ENCODE peak calls at places on chromosomes 5 and 9, in seven cellular contexts. J, R, M, I, Q, U and B are unnamed samples.

GRCh38 chr5:154646841-154647759 is 108.1 kb upstream of the LARP1 start:
- DNase-seq in J (no peak), R (no peak), M (peak; percentile 81), I (peak; percentile 79), Q (peak; percentile 77), U (peak; percentile 89), B (peak; percentile 38)

GRCh38 chr5:112694853-112695709 is 42.6 kb upstream of the APC start:
- DNase-seq in J (no peak), R (no peak), M (no peak), I (no peak), Q (no peak), U (no peak), B (no peak)

GRCh38 chr9:89605181-89606048 is 603 bp downstream of the GADD45G start:
- DNase-seq in J (peak; percentile 9), R (no peak), M (peak; percentile 57), I (peak; percentile 88), Q (peak; percentile 82), U (peak; percentile 84), B (peak; percentile 69)

GRCh38 chr5:65426656-65427055 is 55.1 kb downstream of the ADAMTS6 start:
- DNase-seq in J (no peak), R (no peak), M (no peak), I (no peak), Q (no peak), U (no peak), B (no peak)

GRCh38 chr5:107878676-107879075 is 207.9 kb upstream of the EFNA5 start:
- DNase-seq in J (no peak), R (no peak), M (no peak), I (no peak), Q (no peak), U (no peak), B (no peak)

GRCh38 chr9:91111876-91112275 is 249.8 kb downstream of the AUH start:
- DNase-seq in J (no peak), R (no peak), M (no peak), I (no peak), Q (no peak), U (no peak), B (no peak)

GRCh38 chr9:84137968-84138367 is 157.4 kb downstream of the RMI1 start:
- DNase-seq in J (peak; percentile 13), R (no peak), M (no peak), I (no peak), Q (no peak), U (no peak), B (no peak)

GRCh38 chr9:2134391-2134790 is 119.2 kb downstream of the SMARCA2 start:
- DNase-seq in J (no peak), R (no peak), M (no peak), I (no peak), Q (no peak), U (no peak), B (no peak)

GRCh38 chr5:147017621-147018020 is 139.1 kb upstream of the PPP2R2B start:
- DNase-seq in J (no peak), R (no peak), M (no peak), I (no peak), Q (no peak), U (no peak), B (no peak)

GRCh38 chr9:108040783-108041182 is 551.2 kb upstream of the KLF4 start:
- DNase-seq in J (peak; percentile 26), R (no peak), M (peak; percentile 38), I (no peak), Q (no peak), U (no peak), B (no peak)

GRCh38 chr5:90861843-90862586 is 303.4 kb downstream of the ADGRV1 start:
- DNase-seq in J (peak; percentile 15), R (no peak), M (no peak), I (no peak), Q (no peak), U (no peak), B (no peak)

GRCh38 chr5:43309657-43310056 is 3.6 kb downstream of the HMGCS1 start:
- DNase-seq in J (no peak), R (no peak), M (peak; percentile 28), I (no peak), Q (no peak), U (no peak), B (no peak)

GRCh38 chr5:103259705-103260355 is 1.3 kb downstream of the MACIR start:
- DNase-seq in J (no peak), R (no peak), M (no peak), I (no peak), Q (no peak), U (peak; percentile 80), B (no peak)

GRCh38 chr5:55564716-55565115 is 30.0 kb upstream of the PLPP1 start:
- DNase-seq in J (peak; percentile 17), R (no peak), M (no peak), I (no peak), Q (no peak), U (no peak), B (no peak)
- H3K27ac ChIP-seq in J (no peak overlapping the region), R (peak overlapping the region; percentile 1), M (no peak overlapping the region), I (no peak overlapping the region), Q (no peak overlapping the region), U (no peak overlapping the region), B (no peak overlapping the region)

GRCh38 chr9:35696520-35697215 is 6.9 kb upstream of the TPM2 start:
- DNase-seq in J (peak; percentile 66), R (no peak), M (peak; percentile 83), I (peak; percentile 81), Q (peak; percentile 61), U (peak; percentile 92), B (peak; percentile 48)
- H3K4me3 ChIP-seq in J (no peak overlapping the region), R (no peak overlapping the region), M (no peak overlapping the region), I (no peak overlapping the region), Q (no peak overlapping the region), U (no peak overlapping the region), B (no peak overlapping the region)

GRCh38 chr9:133368249-133368881 is 7.5 kb downstream of the SURF4 start:
- DNase-seq in J (no peak), R (no peak), M (no peak), I (no peak), Q (no peak), U (no peak), B (no peak)
- H3K4me1 ChIP-seq in J (peaks cover 10% of the 10 kb centered on the region), R (peaks cover 37% of the 10 kb centered on the region), M (peaks cover 63% of the 10 kb centered on the region), I (peaks cover 27% of the 10 kb centered on the region), Q (peaks cover 66% of the 10 kb centered on the region), U (peaks cover 18% of the 10 kb centered on the region), B (peaks cover 62% of the 10 kb centered on the region)

GRCh38 chr5:57780306-57780958 is 297.8 kb upstream of the ACTBL2 start:
- DNase-seq in J (peak; percentile 33), R (no peak), M (no peak), I (peak; percentile 51), Q (peak; percentile 39), U (peak; percentile 57), B (peak; percentile 25)

GRCh38 chr5:57785946-57786345 is 303.3 kb upstream of the ACTBL2 start:
- DNase-seq in J (no peak), R (no peak), M (no peak), I (no peak), Q (no peak), U (no peak), B (no peak)

GRCh38 chr5:57780959-57781325 is 298.3 kb upstream of the ACTBL2 start:
- DNase-seq in J (no peak), R (no peak), M (no peak), I (no peak), Q (no peak), U (no peak), B (no peak)

GRCh38 chr5:57783693-57784092 is 301.1 kb upstream of the ACTBL2 start:
- DNase-seq in J (no peak), R (no peak), M (no peak), I (no peak), Q (no peak), U (no peak), B (no peak)

DNA sequence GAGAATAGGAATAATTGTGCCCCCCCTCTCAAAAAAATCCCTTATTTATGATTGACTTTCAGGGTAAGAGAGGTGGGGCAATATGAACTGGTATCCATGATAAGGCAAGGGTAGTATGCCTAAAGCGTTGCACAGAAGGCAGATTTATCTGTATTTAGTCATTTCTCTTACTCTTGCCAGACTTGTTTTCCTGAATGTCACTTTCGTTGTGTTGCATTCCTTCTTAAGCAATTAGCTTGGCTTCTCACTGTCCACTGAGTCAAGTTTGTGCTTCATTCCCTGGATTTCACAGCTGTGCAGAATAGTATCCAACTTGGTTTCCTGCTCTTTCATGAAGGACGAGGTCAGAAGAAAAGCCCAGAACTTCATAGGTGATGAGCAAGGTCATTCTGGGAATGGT is 301.5 kb upstream of the ACTBL2 start:
- DNase-seq in J (no peak), R (no peak), M (no peak), I (no peak), Q (no peak), U (no peak), B (no peak)
- H3K27ac ChIP-seq in J (no peak overlapping the region), R (no peak overlapping the region), M (no peak overlapping the region), I (no peak overlapping the region), Q (peak overlapping the region; percentile 36), U (no peak overlapping the region), B (peak overlapping the region; percentile 68)

DNA sequence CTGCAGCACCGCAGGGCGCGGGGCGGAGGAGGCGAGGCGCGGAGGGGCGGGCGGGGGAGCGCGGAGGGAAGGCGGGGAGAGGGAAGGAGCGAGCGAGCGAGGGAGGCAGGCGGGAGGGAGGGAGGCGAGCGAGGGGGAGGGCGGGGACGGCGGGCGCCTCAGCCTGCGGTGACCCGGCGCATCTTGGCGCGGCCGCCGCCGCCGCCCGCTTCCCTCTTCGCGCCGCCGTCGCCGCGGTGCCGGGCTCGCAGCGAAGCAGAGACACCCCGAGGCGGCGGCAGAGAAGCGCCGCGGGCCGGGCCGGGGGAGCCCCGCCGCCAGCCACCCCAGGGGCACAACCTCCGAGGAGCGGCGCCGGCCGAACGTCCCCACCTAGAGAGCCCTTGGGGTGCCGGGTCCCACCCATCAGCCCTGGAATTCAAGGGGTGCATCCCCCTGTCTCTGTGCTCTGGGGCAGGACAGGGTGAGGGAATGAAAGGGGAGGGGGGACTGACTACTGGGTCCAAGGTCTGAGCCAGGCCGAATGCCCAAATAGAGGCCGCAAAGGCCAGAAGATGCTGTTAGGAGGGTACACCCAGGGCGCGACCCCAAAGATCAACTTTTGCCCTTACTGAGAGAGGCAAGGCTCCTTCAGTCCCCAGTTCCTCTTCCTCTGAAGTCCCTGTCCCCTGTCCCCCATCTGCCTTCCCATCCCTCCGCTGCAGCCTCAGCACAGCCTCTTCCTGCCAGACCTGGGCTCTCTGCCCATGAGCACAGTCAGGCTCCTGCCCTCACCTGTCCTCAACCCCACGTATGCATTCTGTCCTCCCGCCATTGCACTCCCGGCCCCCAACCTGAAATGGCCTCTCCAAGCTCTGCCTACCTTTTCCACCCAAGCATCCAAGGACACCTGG is at the start of gene ADAMTS2:
- DNase-seq in J (no peak), R (no peak), M (peak; percentile 30), I (peak; percentile 91), Q (peak; percentile 47), U (peak; percentile 86), B (peak; percentile 73)
- H3K4me3 ChIP-seq in J (peak within 1 kb of the TSS; percentile 46), R (peak within 1 kb of the TSS; percentile 80), M (peak within 1 kb of the TSS; percentile 61), I (peak within 1 kb of the TSS; percentile 78), Q (peak within 1 kb of the TSS; percentile 61), U (peak within 1 kb of the TSS; percentile 80), B (peak within 1 kb of the TSS; percentile 70)